ENCODE peak calls at places on chromosomes 1 and 21, in ten cellular contexts. L is ELR; J is mesenchymal stem cell; B is HTR-8/SVneo; K is bronchial epithelial cell; X is activated T-cell treated with anti-CD3 and anti-CD28 coated beads for 4 hours; H is astrocyte of the spinal cord; E is hepatocyte; Z is central memory CD4-positive, alpha-beta T cell; N is effector memory CD4-positive, alpha-beta T cell. U is an unnamed sample.

GRCh38 chr1:2046953-2047748 is 3.1 kb upstream of the PRKCZ start:
- DNase-seq in L (no peak), J (no peak), B (no peak), K (no peak), X (no peak), H (no peak), E (peak), Z (no peak), N (no peak), U (no peak)

GRCh38 chr1:64920936-64921589 is 45.3 kb downstream of the JAK1 start:
- DNase-seq in L (peak), J (no peak), B (peak), K (peak), X (no peak), H (peak), E (no peak), Z (no peak), N (no peak), U (peak)

GRCh38 chr1:223641523-223642039 is 23.9 kb downstream of the CAPN8 start:
- DNase-seq in L (no peak), J (no peak), B (no peak), K (peak), X (no peak), H (no peak), E (peak), Z (no peak), N (no peak), U (no peak)

GRCh38 chr1:180670681-180671080 is 38.9 kb downstream of the XPR1 start:
- DNase-seq in L (no peak), J (no peak), B (no peak), K (no peak), X (no peak), H (no peak), E (no peak), Z (no peak), N (no peak), U (no peak)

GRCh38 chr1:117321680-117322609 is 45.3 kb upstream of the MAN1A2 start:
- DNase-seq in L (no peak), J (peak), B (no peak), K (no peak), X (no peak), H (no peak), E (peak), Z (no peak), N (no peak), U (no peak)

GRCh38 chr1:236168716-236169429 is 26.5 kb downstream of the GPR137B start:
- DNase-seq in L (peak), J (peak), B (no peak), K (peak), X (no peak), H (peak), E (peak), Z (no peak), N (no peak), U (peak)

GRCh38 chr1:233112184-233113008 is 162.0 kb downstream of the NTPCR start:
- DNase-seq in L (no peak), J (peak), B (no peak), K (peak), X (no peak), H (peak), E (no peak), Z (no peak), N (no peak), U (peak)

GRCh38 chr1:44596511-44596910 is 77.8 kb downstream of the TMEM53 start:
- DNase-seq in L (no peak), J (no peak), B (no peak), K (no peak), X (no peak), H (no peak), E (no peak), Z (no peak), N (no peak), U (no peak)

GRCh38 chr1:95197616-95198252 is 36.3 kb upstream of the RWDD3 start:
- DNase-seq in L (peak), J (peak), B (peak), K (peak), X (no peak), H (peak), E (no peak), Z (no peak), N (no peak), U (peak)

GRCh38 chr1:54337928-54338327 is 68.3 kb downstream of the SSBP3 start:
- DNase-seq in L (peak), J (peak), B (no peak), K (peak), X (no peak), H (no peak), E (no peak), Z (no peak), N (no peak), U (peak)

GRCh38 chr1:26307363-26307781 is 936 bp upstream of the UBXN11 start:
- DNase-seq in L (no peak), J (no peak), B (no peak), K (no peak), X (no peak), H (no peak), E (no peak), Z (peak), N (no peak), U (no peak)

GRCh38 chr1:37997256-37998088 is 7.7 kb upstream of the SF3A3 start:
- DNase-seq in L (no peak), J (no peak), B (no peak), K (no peak), X (no peak), H (no peak), E (no peak), Z (no peak), N (no peak), U (no peak)

GRCh38 chr1:54474500-54475235 is 68.5 kb upstream of the SSBP3 start:
- DNase-seq in L (no peak), J (peak), B (no peak), K (no peak), X (no peak), H (no peak), E (peak), Z (peak), N (no peak), U (no peak)

GRCh38 chr1:203295796-203296195 is 9.5 kb upstream of the BTG2 start:
- DNase-seq in L (no peak), J (no peak), B (no peak), K (no peak), X (no peak), H (no peak), E (no peak), Z (no peak), N (no peak), U (no peak)

GRCh38 chr1:233607252-233608119 is 6.4 kb upstream of the KCNK1 start:
- DNase-seq in L (no peak), J (no peak), B (no peak), K (peak), X (no peak), H (no peak), E (no peak), Z (no peak), N (no peak), U (no peak)

GRCh38 chr1:85611856-85612255 is 31.3 kb downstream of the CCN1 start:
- DNase-seq in L (peak), J (peak), B (peak), K (peak), X (no peak), H (peak), E (peak), Z (no peak), N (no peak), U (peak)

GRCh38 chr21:26489781-26490180 is 83.3 kb downstream of the CYYR1 start:
- DNase-seq in L (no peak), J (no peak), B (no peak), K (no peak), X (no peak), H (no peak), E (no peak), Z (no peak), N (no peak), U (no peak)

GRCh38 chr1:16236091-16236494 is 890 bp downstream of the CPLANE2 start:
- DNase-seq in L (peak), J (peak), B (peak), K (peak), X (peak), H (peak), E (no peak), Z (peak), N (peak), U (no peak)

GRCh38 chr21:17554619-17555472 is 42.0 kb downstream of the CXADR start:
- DNase-seq in L (peak), J (no peak), B (peak), K (no peak), X (no peak), H (no peak), E (no peak), Z (no peak), N (no peak), U (no peak)

U was measured in iris pigment epithelial cell.